ENCODE peak calls at places on chromosomes 12 and 14, in four cellular contexts. One of them, this sample, is unnamed.

GRCh38 chr12:71665109-71665476 is 992 bp downstream of the THAP2 start:
- DNase-seq in gastrocnemius medialis: no peak
- DNase-seq in astrocyte of the spinal cord: no peak
- DNase-seq in Caco-2: no peak
- DNase-seq in this sample: no peak

GRCh38 chr12:43737646-43738045 is 20.9 kb downstream of the PUS7L start:
- DNase-seq in astrocyte of the spinal cord: peak; percentile 68
- DNase-seq in Caco-2: no peak
- DNase-seq in gastrocnemius medialis: no peak
- DNase-seq in this sample: no peak

GRCh38 chr12:562634-563033 is 100.6 kb downstream of the NINJ2 start:
- DNase-seq in Caco-2: no peak
- DNase-seq in astrocyte of the spinal cord: no peak
- DNase-seq in gastrocnemius medialis: no peak
- DNase-seq in this sample: no peak

GRCh38 chr12:62537544-62537943 is 70.9 kb downstream of the MON2 start:
- DNase-seq in gastrocnemius medialis: no peak
- DNase-seq in astrocyte of the spinal cord: peak; percentile 83
- DNase-seq in Caco-2: no peak
- DNase-seq in this sample: peak; percentile 92

GRCh38 chr12:30622509-30622908 is 73.2 kb downstream of the IPO8 start:
- DNase-seq in Caco-2: no peak
- DNase-seq in astrocyte of the spinal cord: peak; percentile 55
- DNase-seq in gastrocnemius medialis: no peak
- DNase-seq in this sample: peak; percentile 67

GRCh38 chr12:27337376-27337775 is 4.7 kb downstream of the BMAL2 start:
- DNase-seq in astrocyte of the spinal cord: no peak
- DNase-seq in gastrocnemius medialis: no peak
- DNase-seq in Caco-2: no peak
- DNase-seq in this sample: no peak

GRCh38 chr14:36582011-36582873 is at the start of gene NKX2-8:
- DNase-seq in astrocyte of the spinal cord: no peak
- DNase-seq in gastrocnemius medialis: no peak
- DNase-seq in Caco-2: no peak
- DNase-seq in this sample: no peak

GRCh38 chr12:122726056-122726558 is 4.5 kb downstream of the HCAR1 start:
- DNase-seq in gastrocnemius medialis: no peak
- DNase-seq in Caco-2: peak; percentile 72
- DNase-seq in astrocyte of the spinal cord: peak; percentile 18
- DNase-seq in this sample: no peak

GRCh38 chr12:60144395-60144794 is 548.6 kb downstream of the SLC16A7 start:
- DNase-seq in gastrocnemius medialis: no peak
- DNase-seq in Caco-2: no peak
- DNase-seq in astrocyte of the spinal cord: no peak
- DNase-seq in this sample: no peak

GRCh38 chr12:102232446-102232845 is 34.8 kb upstream of the PMCH start:
- DNase-seq in Caco-2: no peak
- DNase-seq in gastrocnemius medialis: no peak
- DNase-seq in astrocyte of the spinal cord: peak; percentile 3
- DNase-seq in this sample: no peak

GRCh38 chr12:111687255-111687654 is 1.4 kb downstream of the ACAD10 start:
- DNase-seq in gastrocnemius medialis: no peak
- DNase-seq in astrocyte of the spinal cord: no peak
- DNase-seq in Caco-2: peak; percentile 41
- DNase-seq in this sample: no peak

GRCh38 chr14:71648725-71649124 is 283.5 kb upstream of the RGS6 start:
- DNase-seq in astrocyte of the spinal cord: no peak
- DNase-seq in Caco-2: no peak
- DNase-seq in gastrocnemius medialis: no peak
- DNase-seq in this sample: no peak

GRCh38 chr12:67193705-67194104 is 75.5 kb upstream of the CAND1 start:
- DNase-seq in Caco-2: peak; percentile 32
- DNase-seq in gastrocnemius medialis: no peak
- DNase-seq in astrocyte of the spinal cord: peak; percentile 27
- DNase-seq in this sample: peak; percentile 38

GRCh38 chr12:19035552-19035951 is 94.0 kb upstream of the PLEKHA5 start:
- DNase-seq in Caco-2: no peak
- DNase-seq in astrocyte of the spinal cord: no peak
- DNase-seq in gastrocnemius medialis: no peak
- DNase-seq in this sample: peak; percentile 81

GRCh38 chr12:88418856-88419497 is 161.3 kb downstream of the KITLG start:
- DNase-seq in gastrocnemius medialis: no peak
- DNase-seq in Caco-2: no peak
- DNase-seq in astrocyte of the spinal cord: no peak
- DNase-seq in this sample: peak; percentile 86

GRCh38 chr12:65534105-65534841 is 255.8 kb downstream of the MSRB3 start:
- DNase-seq in Caco-2: peak; percentile 61
- DNase-seq in astrocyte of the spinal cord: no peak
- DNase-seq in gastrocnemius medialis: no peak
- DNase-seq in this sample: no peak

GRCh38 chr14:99649219-99649618 is 4.3 kb downstream of the HHIPL1 start:
- DNase-seq in astrocyte of the spinal cord: peak; percentile 69
- DNase-seq in Caco-2: no peak
- DNase-seq in gastrocnemius medialis: no peak
- DNase-seq in this sample: peak; percentile 61

GRCh38 chr14:76408877-76409276 is 32.9 kb downstream of the ESRRB start:
- DNase-seq in gastrocnemius medialis: no peak
- DNase-seq in Caco-2: no peak
- DNase-seq in astrocyte of the spinal cord: no peak
- DNase-seq in this sample: no peak

GRCh38 chr12:57545809-57546437 is 1.1 kb downstream of the DCTN2 start:
- DNase-seq in Caco-2: no peak
- DNase-seq in gastrocnemius medialis: peak; percentile 75
- DNase-seq in astrocyte of the spinal cord: no peak
- DNase-seq in this sample: no peak

DNA sequence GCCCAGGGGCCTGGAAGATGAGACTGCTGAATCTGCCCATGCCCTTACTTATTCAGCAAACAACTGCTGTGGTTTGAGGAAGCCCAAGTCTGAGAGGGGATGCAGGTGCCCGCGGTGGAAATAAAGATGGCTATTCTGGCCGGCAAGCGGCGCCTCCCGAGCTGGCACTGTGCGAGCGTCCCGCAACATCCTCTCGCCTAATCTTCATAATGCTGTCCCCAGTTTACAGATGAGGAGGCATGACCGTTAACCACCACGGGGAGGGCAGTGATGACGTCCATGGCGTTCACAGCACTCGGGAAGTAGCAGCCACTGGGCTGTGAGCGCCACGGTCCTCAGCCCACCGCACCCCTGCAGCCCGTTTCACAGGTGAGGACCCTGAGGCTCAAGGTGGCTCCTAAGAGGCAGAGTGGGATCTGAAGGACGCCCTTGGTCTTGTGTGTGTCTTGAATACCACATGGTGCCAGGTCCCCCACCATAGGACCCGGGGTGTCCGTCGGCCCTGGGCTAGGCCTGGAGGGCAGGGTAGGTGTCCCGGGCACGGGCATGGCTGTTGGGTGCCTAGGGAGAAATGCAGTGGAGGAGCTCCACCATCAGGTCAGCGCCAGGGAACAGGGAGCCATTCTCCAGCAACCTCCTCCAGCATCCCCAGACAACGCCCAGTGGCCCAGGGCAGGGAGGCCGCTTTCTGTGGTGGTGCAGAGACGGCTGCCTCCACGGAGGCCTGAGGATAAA is 20.2 kb downstream of the CHGA start:
- DNase-seq in astrocyte of the spinal cord: no peak
- DNase-seq in Caco-2: no peak
- DNase-seq in gastrocnemius medialis: no peak
- DNase-seq in this sample: no peak
- H3K4me3 ChIP-seq in astrocyte of the spinal cord: no peak overlapping the region
- H3K4me3 ChIP-seq in Caco-2: no peak overlapping the region
- H3K4me3 ChIP-seq in gastrocnemius medialis: no peak overlapping the region
- H3K4me3 ChIP-seq in this sample: no peak overlapping the region

DNA sequence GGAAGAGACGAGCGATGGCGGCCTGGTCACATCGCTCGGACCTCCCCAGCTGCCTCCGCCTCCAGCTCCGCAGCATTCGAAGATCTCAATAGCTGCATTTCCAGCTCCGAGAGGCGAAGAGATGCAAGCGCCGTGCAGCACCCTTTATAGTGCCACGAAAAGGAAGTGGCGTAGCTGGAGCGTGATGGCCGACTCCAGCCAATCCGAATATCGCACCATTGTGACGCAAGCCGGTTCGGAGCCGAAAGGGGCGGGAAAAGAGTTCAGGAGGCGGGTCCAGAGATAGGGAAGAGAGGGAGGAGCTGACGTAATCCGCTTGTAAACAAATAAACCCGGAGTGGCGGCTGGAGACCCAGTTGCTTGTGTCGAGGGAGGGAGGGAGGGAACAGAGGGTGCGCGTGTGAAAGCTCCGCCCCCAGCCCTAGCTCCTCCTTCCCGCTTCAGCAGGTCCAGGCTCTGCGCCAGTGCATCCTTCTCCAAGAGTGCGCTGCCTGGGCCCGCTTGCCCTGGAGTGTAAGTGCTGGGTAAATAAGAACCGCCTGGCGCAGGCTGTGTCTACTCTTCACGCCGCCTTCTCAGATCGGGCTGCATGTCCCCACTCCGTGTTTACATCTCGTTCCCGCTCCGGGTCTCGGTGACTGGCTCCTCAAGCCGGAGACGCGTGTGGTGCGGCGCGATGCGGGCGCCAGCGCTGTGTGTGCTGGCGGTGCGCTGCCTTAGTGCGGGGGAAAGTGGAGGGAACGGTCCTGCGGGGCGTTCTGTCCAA is at the start of gene BTG1:
- DNase-seq in Caco-2: peak; percentile 99
- DNase-seq in gastrocnemius medialis: peak; percentile 100
- DNase-seq in astrocyte of the spinal cord: peak; percentile 100
- DNase-seq in this sample: peak; percentile 100
- TF ChIP-seq CTCF in Caco-2: no peak
- TF ChIP-seq CTCF in gastrocnemius medialis: no peak
- TF ChIP-seq CTCF in astrocyte of the spinal cord: no peak
- TF ChIP-seq CTCF in this sample: no peak

DNA sequence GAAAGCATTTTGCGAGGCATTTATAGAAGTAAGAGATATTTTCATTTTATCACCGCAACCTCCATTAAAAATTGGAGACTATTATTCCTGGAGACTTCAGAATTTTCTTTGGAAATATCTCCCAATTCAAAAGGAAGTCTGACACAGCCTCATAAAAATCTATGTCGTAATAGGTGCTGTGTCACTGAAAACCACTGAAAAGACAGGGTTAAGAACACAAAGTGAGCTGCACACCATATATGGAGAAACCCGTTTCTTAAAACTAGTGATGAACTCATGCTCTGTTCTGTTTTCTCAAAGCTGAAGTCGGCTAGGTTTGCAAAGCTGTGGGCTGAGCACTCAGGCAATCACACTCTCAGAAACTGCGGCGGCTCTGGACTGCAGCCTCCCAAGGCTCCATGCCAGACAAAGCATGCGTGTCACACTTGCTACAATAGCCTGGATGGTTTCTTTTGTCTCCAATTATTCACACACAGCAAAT is at the start of gene GLIPR1:
- DNase-seq in gastrocnemius medialis: peak; percentile 57
- DNase-seq in astrocyte of the spinal cord: peak; percentile 99
- DNase-seq in Caco-2: no peak
- DNase-seq in this sample: peak; percentile 97
- H3K4me3 ChIP-seq in gastrocnemius medialis: peak within 1 kb of the TSS; percentile 44
- H3K4me3 ChIP-seq in astrocyte of the spinal cord: peak within 1 kb of the TSS; percentile 78
- H3K4me3 ChIP-seq in Caco-2: no peak within 1 kb of the TSS
- H3K4me3 ChIP-seq in this sample: peak within 1 kb of the TSS; percentile 43

DNA sequence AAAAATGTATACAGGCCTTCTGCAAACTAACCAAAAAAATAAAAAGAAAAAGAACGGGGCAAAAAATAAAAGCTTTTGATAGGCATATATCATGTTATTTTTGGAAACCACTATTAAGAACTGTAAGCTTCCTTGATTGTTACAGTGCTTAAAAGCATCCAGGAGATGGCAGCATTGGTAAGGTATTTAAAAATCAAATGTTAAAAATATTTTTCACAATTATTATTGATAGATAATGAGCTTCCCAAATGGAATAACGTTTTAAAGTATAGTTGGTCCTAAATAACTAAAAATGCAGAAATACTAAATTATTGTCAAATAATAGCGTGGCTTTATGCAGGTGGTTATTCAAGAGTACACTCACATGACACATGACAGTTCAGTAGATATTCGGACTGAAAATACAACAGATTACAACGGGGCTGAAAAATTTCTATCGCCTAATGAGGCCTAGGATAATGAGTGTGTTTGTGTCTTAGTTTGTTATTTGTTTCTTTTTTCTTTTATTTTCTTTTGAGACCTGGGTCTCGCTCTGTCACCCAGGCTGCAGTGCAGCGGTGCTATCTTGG is 127.2 kb upstream of the ATF7IP start:
- DNase-seq in Caco-2: no peak
- DNase-seq in gastrocnemius medialis: no peak
- DNase-seq in astrocyte of the spinal cord: peak; percentile 57
- DNase-seq in this sample: peak; percentile 67
- TF ChIP-seq CTCF in Caco-2: peak; percentile 71
- TF ChIP-seq CTCF in gastrocnemius medialis: peak; percentile 57
- TF ChIP-seq CTCF in astrocyte of the spinal cord: peak; percentile 55
- TF ChIP-seq CTCF in this sample: peak; percentile 52